ENCODE peak calls at places on chromosomes 2 and 18, in five cellular contexts. J is KBM-7; M is activated naive CD4-positive, alpha-beta T cell treated with anti-CD3 and anti-CD28 coated beads, Interleukin-2, amount 10 ng/mL, durations not matched to agents 7 days and 5 days; H is head of caudate nucleus; N is stimulated activated CD4-positive, alpha-beta T cell treated with anti-CD3 and anti-CD28 coated beads, Interleukin-4, amount 100 ng/mL, for 48 hours. Y is an unnamed sample.

GRCh38 chr18:22136395-22136794 is 33.0 kb upstream of the GATA6 start:
- DNase-seq in J (peak; percentile 1), M (no peak), H (no peak), N (no peak), Y (no peak)

GRCh38 chr2:26562811-26563645 is 78.1 kb downstream of the CIB4 start:
- DNase-seq in J (peak; percentile 36), M (peak; percentile 3), H (no peak), N (no peak), Y (no peak)

GRCh38 chr2:115771516-115771915 is 1329.1 kb downstream of the DPP10 start:
- DNase-seq in J (no peak), M (no peak), H (no peak), N (no peak), Y (no peak)

GRCh38 chr2:194166818-194167217 is 1490.2 kb upstream of the SLC39A10 start:
- DNase-seq in J (peak; percentile 28), M (peak; percentile 26), H (no peak), N (no peak), Y (no peak)

GRCh38 chr2:41998789-41999470 is 48.9 kb upstream of the PKDCC start:
- DNase-seq in J (no peak), M (no peak), H (no peak), N (no peak), Y (no peak)

GRCh38 chr2:178163395-178163794 is 30.9 kb upstream of the OSBPL6 start:
- DNase-seq in J (no peak), M (no peak), H (no peak), N (no peak), Y (no peak)

GRCh38 chr2:116749994-116750393 is 1064.5 kb upstream of the DDX18 start:
- DNase-seq in J (no peak), M (no peak), H (no peak), N (no peak), Y (no peak)

GRCh38 chr2:42844366-42844765 is 52.0 kb upstream of the HAAO start:
- DNase-seq in J (no peak), M (no peak), H (no peak), N (no peak), Y (no peak)

GRCh38 chr2:160932960-160933359 is 227.3 kb upstream of the TANK start:
- DNase-seq in J (no peak), M (no peak), H (no peak), N (no peak), Y (no peak)

GRCh38 chr18:22345733-22346132 is 72.0 kb downstream of the CTAGE1 start:
- DNase-seq in J (no peak), M (no peak), H (no peak), N (no peak), Y (no peak)

GRCh38 chr2:217258170-217258569 is 398.3 kb upstream of the TNP1 start:
- DNase-seq in J (no peak), M (no peak), H (no peak), N (no peak), Y (no peak)

GRCh38 chr18:44637210-44638051 is 43.3 kb upstream of the SETBP1 start:
- DNase-seq in J (no peak), M (no peak), H (no peak), N (no peak), Y (no peak)